ENCODE peak calls at places on chromosomes 2 and 18, in eight cellular contexts. R is epithelial cell of esophagus, K is endothelial cell of umbilical vein, A is heart left ventricle, G is tibial artery, W is HCT116, U is cardiac fibroblast, I is astrocyte of the spinal cord. V is an unnamed sample.

GRCh38 chr2:165745916-165746315 is 48.1 kb downstream of the GALNT3 start:
- DNase-seq in W (no peak), G (no peak), I (peak; percentile 69), K (no peak), A (no peak), U (peak; percentile 3), R (peak; percentile 17), V (no peak)

GRCh38 chr2:37268111-37268510 is 36.7 kb downstream of the NDUFAF7 start:
- DNase-seq in I (no peak), G (no peak), U (no peak), K (no peak), A (no peak), R (no peak), W (no peak), V (no peak)

GRCh38 chr2:1826188-1826905 is 82.0 kb upstream of the PXDN start:
- DNase-seq in R (no peak), K (no peak), U (no peak), A (no peak), W (no peak), I (peak; percentile 9), G (no peak), V (no peak)

GRCh38 chr18:31402026-31402373 is 25.4 kb downstream of the DSG4 start:
- DNase-seq in G (no peak), K (no peak), R (peak; percentile 51), I (no peak), A (no peak), W (no peak), U (no peak), V (no peak)

GRCh38 chr18:8705941-8706544 is 687 bp downstream of the MTCL1 start:
- DNase-seq in U (no peak), I (no peak), R (peak; percentile 35), W (no peak), A (no peak), K (peak; percentile 20), G (no peak), V (no peak)

GRCh38 chr18:61948842-61949438 is 56.1 kb upstream of the RNF152 start:
- DNase-seq in U (no peak), W (no peak), K (no peak), A (no peak), G (no peak), R (no peak), I (peak; percentile 10), V (no peak)

GRCh38 chr2:161101406-161101805 is 58.8 kb upstream of the TANK start:
- DNase-seq in G (no peak), U (no peak), W (no peak), R (no peak), K (no peak), A (no peak), I (no peak), V (no peak)

GRCh38 chr2:142724713-142725349 is 152.6 kb upstream of the KYNU start:
- DNase-seq in W (no peak), R (no peak), G (no peak), U (no peak), I (no peak), A (no peak), K (no peak), V (no peak)

GRCh38 chr18:64966667-64967066 is 784.1 kb upstream of the CDH7 start:
- DNase-seq in W (no peak), R (no peak), K (no peak), U (no peak), A (no peak), I (no peak), G (no peak), V (peak; percentile 13)

GRCh38 chr2:185381631-185382030 is 357.0 kb upstream of the FSIP2 start:
- DNase-seq in K (no peak), A (no peak), W (no peak), G (no peak), U (no peak), R (peak; percentile 21), I (no peak), V (no peak)

GRCh38 chr2:202944403-202944802 is 32.3 kb downstream of the CARF start:
- DNase-seq in I (peak; percentile 39), U (peak; percentile 43), R (no peak), A (no peak), G (no peak), W (no peak), K (no peak), V (no peak)

GRCh38 chr18:68447286-68447685 is 267.6 kb downstream of the TMX3 start:
- DNase-seq in W (no peak), K (no peak), U (peak; percentile 58), R (peak; percentile 19), G (no peak), A (no peak), I (peak; percentile 40), V (no peak)

GRCh38 chr2:144507441-144508161 is 12.3 kb downstream of the ZEB2 start:
- DNase-seq in W (no peak), G (no peak), K (no peak), R (no peak), I (peak; percentile 14), A (no peak), U (peak; percentile 53), V (no peak)

GRCh38 chr2:71671203-71671602 is 217.8 kb downstream of the DYSF start:
- DNase-seq in R (no peak), U (no peak), W (no peak), A (no peak), I (no peak), G (no peak), K (no peak), V (no peak)

GRCh38 chr2:7825591-7826312 is 856.1 kb upstream of the ID2 start:
- DNase-seq in I (peak; percentile 97), R (peak; percentile 91), A (no peak), W (no peak), U (peak; percentile 73), K (no peak), G (no peak), V (no peak)

GRCh38 chr2:38095079-38095478 is 19.1 kb upstream of the CYP1B1 start:
- DNase-seq in G (no peak), R (no peak), W (no peak), K (no peak), U (no peak), I (no peak), A (no peak), V (no peak)

GRCh38 chr2:23603156-23603555 is 218.2 kb downstream of the KLHL29 start:
- DNase-seq in G (no peak), U (no peak), I (no peak), K (no peak), A (no peak), R (no peak), W (no peak), V (no peak)

GRCh38 chr2:186339716-186340115 is 146.3 kb upstream of the ZC3H15 start:
- DNase-seq in G (no peak), R (no peak), W (no peak), U (peak; percentile 32), A (no peak), I (peak; percentile 27), K (no peak), V (no peak)

GRCh38 chr2:82675186-82675585 is 1783.9 kb downstream of the SUCLG1 start:
- DNase-seq in R (peak; percentile 45), U (peak; percentile 2), W (no peak), K (peak; percentile 72), A (no peak), I (peak; percentile 4), G (no peak), V (no peak)

GRCh38 chr2:216652566-216652965 is 19.3 kb downstream of the IGFBP2 start:
- DNase-seq in K (no peak), R (peak; percentile 86), U (no peak), G (no peak), A (no peak), W (no peak), I (no peak), V (no peak)

GRCh38 chr2:134246154-134246874 is 7.6 kb upstream of the MGAT5 start:
- DNase-seq in W (no peak), R (no peak), G (no peak), A (no peak), K (no peak), U (no peak), I (no peak), V (no peak)

GRCh38 chr2:146004470-146004869 is 1484.6 kb upstream of the ZEB2 start:
- DNase-seq in W (no peak), R (peak; percentile 73), K (peak; percentile 14), G (no peak), U (peak; percentile 71), A (no peak), I (peak; percentile 83), V (no peak)

GRCh38 chr2:212465456-212465855 is 73.1 kb downstream of the ERBB4 start:
- DNase-seq in W (no peak), A (no peak), U (no peak), I (no peak), G (no peak), R (no peak), K (no peak), V (no peak)

GRCh38 chr2:18077724-18078123 is 199.3 kb downstream of the KCNS3 start:
- DNase-seq in I (peak; percentile 90), W (no peak), A (no peak), U (peak; percentile 50), R (no peak), G (no peak), K (no peak), V (no peak)

GRCh38 chr2:127174176-127174575 is 45.9 kb downstream of the CYP27C1 start:
- DNase-seq in G (no peak), K (no peak), W (no peak), U (peak; percentile 60), I (peak; percentile 46), A (no peak), R (no peak), V (no peak)

GRCh38 chr18:64765908-64766307 is 617.0 kb upstream of the LINC00305 start:
- DNase-seq in W (no peak), U (no peak), G (no peak), A (no peak), K (no peak), I (no peak), R (no peak), V (no peak)

GRCh38 chr2:38187416-38188127 is 111.6 kb upstream of the CYP1B1 start:
- DNase-seq in K (peak; percentile 29), U (peak; percentile 97), R (peak; percentile 95), W (no peak), G (peak; percentile 91), A (peak; percentile 55), I (peak; percentile 88), V (peak; percentile 68)

GRCh38 chr2:19369341-19369955 is 11.0 kb upstream of the OSR1 start:
- DNase-seq in U (peak; percentile 70), W (peak; percentile 12), G (peak; percentile 20), I (peak; percentile 56), K (no peak), R (peak; percentile 67), A (no peak), V (no peak)
- TF ChIP-seq CTCF in U (peak; percentile 74), W (peak; percentile 40), G (no peak), I (peak; percentile 75), K (no peak), R (peak; percentile 84), A (no peak), V (no peak)

GRCh38 chr2:77816618-77817017 is 294.4 kb upstream of the LRRTM4 start:
- DNase-seq in I (no peak), U (no peak), A (no peak), G (no peak), K (no peak), R (no peak), W (no peak), V (no peak)
- TF ChIP-seq CTCF in I (no peak), U (no peak), A (no peak), G (no peak), K (no peak), R (no peak), W (no peak), V (no peak)

GRCh38 chr2:239459581-239459980 is 58.8 kb upstream of the HDAC4 start:
- DNase-seq in I (no peak), K (no peak), W (no peak), U (no peak), A (no peak), G (no peak), R (no peak), V (no peak)
- TF ChIP-seq CTCF in I (no peak), K (no peak), W (no peak), U (no peak), A (no peak), G (no peak), R (no peak), V (no peak)

GRCh38 chr2:181457121-181457740 is at the start of gene ITGA4:
- DNase-seq in G (peak; percentile 46), U (peak; percentile 79), R (peak; percentile 61), I (peak; percentile 82), W (no peak), A (peak; percentile 74), K (peak; percentile 47), V (peak; percentile 80)
- TF ChIP-seq CTCF in G (peak; percentile 40), U (peak; percentile 36), R (peak; percentile 42), I (peak; percentile 78), W (no peak), A (peak; percentile 45), K (peak; percentile 76), V (peak; percentile 69)

V was measured in heart right ventricle.